ENCODE peak calls at places on chromosome 4, in seven cellular contexts. Y is AG04450, L is A549, S is dorsolateral prefrontal cortex, P is GM23338, V is upper lobe of left lung, N is colonic mucosa. I is an unnamed sample.

GRCh38 chr4:71231753-71232420 is 106.9 kb upstream of the SLC4A4 start:
- DNase-seq in P (peak; percentile 11), S (no peak), N (no peak), Y (no peak), V (no peak), L (no peak), I (no peak)

GRCh38 chr4:154416183-154416543 is 75.4 kb downstream of the DCHS2 start:
- DNase-seq in P (peak; percentile 76), N (peak; percentile 24), Y (no peak), L (no peak), S (no peak), V (no peak), I (no peak)

GRCh38 chr4:73897380-73898136 is 28.4 kb downstream of the CXCL1 start:
- DNase-seq in S (no peak), L (no peak), Y (no peak), V (no peak), P (no peak), N (no peak), I (peak; percentile 80)

GRCh38 chr4:170581322-170581721 is 491.6 kb upstream of the AADAT start:
- DNase-seq in N (no peak), P (peak; percentile 24), V (no peak), S (no peak), L (no peak), Y (no peak), I (no peak)

GRCh38 chr4:22345678-22346077 is 170.2 kb downstream of the ADGRA3 start:
- DNase-seq in S (no peak), Y (no peak), V (no peak), L (no peak), N (no peak), P (no peak), I (no peak)

GRCh38 chr4:15295421-15296162 is 132.2 kb upstream of the C1QTNF7 start:
- DNase-seq in P (no peak), L (no peak), S (no peak), N (no peak), Y (no peak), V (no peak), I (no peak)

GRCh38 chr4:153748378-153748777 is 11.4 kb downstream of the RNF175 start:
- DNase-seq in V (peak; percentile 55), N (no peak), S (no peak), Y (no peak), P (no peak), L (peak; percentile 5), I (peak; percentile 57)

GRCh38 chr4:30939684-30940083 is 219.5 kb downstream of the PCDH7 start:
- DNase-seq in S (no peak), N (no peak), P (no peak), L (no peak), V (no peak), Y (no peak), I (no peak)

GRCh38 chr4:152509595-152510209 is 26.2 kb downstream of the FBXW7 start:
- DNase-seq in P (no peak), Y (no peak), V (no peak), N (no peak), L (no peak), S (no peak), I (no peak)

GRCh38 chr4:93710101-93710846 is 118.3 kb upstream of the ATOH1 start:
- DNase-seq in N (peak; percentile 17), P (peak; percentile 81), V (peak; percentile 45), Y (no peak), S (no peak), L (no peak), I (no peak)

GRCh38 chr4:140372607-140373327 is 679 bp upstream of the SCOC start:
- DNase-seq in V (no peak), Y (no peak), N (no peak), P (peak; percentile 10), L (peak; percentile 40), S (no peak), I (no peak)

GRCh38 chr4:147487616-147488015 is 6.7 kb downstream of the EDNRA start:
- DNase-seq in P (no peak), N (no peak), V (no peak), Y (no peak), L (no peak), S (no peak), I (no peak)

GRCh38 chr4:87624698-87625097 is 16.4 kb downstream of the DSPP start:
- DNase-seq in S (no peak), Y (no peak), N (no peak), V (no peak), L (no peak), P (no peak), I (no peak)

GRCh38 chr4:185847352-185848078 is 35.5 kb upstream of the SORBS2 start:
- DNase-seq in L (peak; percentile 38), N (peak; percentile 26), Y (no peak), V (no peak), P (peak; percentile 69), S (no peak), I (peak; percentile 93)

GRCh38 chr4:102869569-102870227 is 906 bp downstream of the CISD2 start:
- DNase-seq in V (no peak), S (no peak), P (peak; percentile 45), L (no peak), Y (no peak), N (peak; percentile 29), I (no peak)

GRCh38 chr4:65943076-65943475 is 272.8 kb upstream of the EPHA5 start:
- DNase-seq in Y (no peak), P (peak; percentile 89), S (no peak), L (peak; percentile 2), V (no peak), N (no peak), I (peak; percentile 45)

GRCh38 chr4:36394352-36394903 is 113.0 kb downstream of the DTHD1 start:
- DNase-seq in P (no peak), Y (no peak), V (no peak), N (no peak), L (no peak), S (no peak), I (no peak)

GRCh38 chr4:69642961-69643360 is 3.5 kb upstream of the UGT2A2 start:
- DNase-seq in L (no peak), P (no peak), V (no peak), Y (no peak), S (no peak), N (no peak), I (no peak)

GRCh38 chr4:158998624-158999023 is 104.3 kb upstream of the RAPGEF2 start:
- DNase-seq in L (no peak), V (no peak), P (no peak), N (peak; percentile 69), S (no peak), Y (no peak), I (peak; percentile 31)

GRCh38 chr4:61786226-61786625 is 586.1 kb downstream of the ADGRL3 start:
- DNase-seq in L (no peak), S (no peak), N (no peak), Y (no peak), P (no peak), V (no peak), I (no peak)

GRCh38 chr4:8373973-8374545 is 66.5 kb downstream of the ACOX3 start:
- DNase-seq in N (no peak), Y (no peak), P (no peak), V (no peak), L (no peak), S (no peak), I (no peak)

GRCh38 chr4:76212301-76212700 is 1.3 kb downstream of the SCARB2 start:
- DNase-seq in P (no peak), S (no peak), V (no peak), Y (no peak), N (peak; percentile 16), L (no peak), I (no peak)
- H3K4me3 ChIP-seq in P (peak overlapping the region; percentile 67), S (peak overlapping the region; percentile 93), V (peak overlapping the region; percentile 85), Y (peak overlapping the region; percentile 88), N (peak overlapping the region; percentile 79), L (peak overlapping the region; percentile 78), I (peak overlapping the region; percentile 72)

DNA sequence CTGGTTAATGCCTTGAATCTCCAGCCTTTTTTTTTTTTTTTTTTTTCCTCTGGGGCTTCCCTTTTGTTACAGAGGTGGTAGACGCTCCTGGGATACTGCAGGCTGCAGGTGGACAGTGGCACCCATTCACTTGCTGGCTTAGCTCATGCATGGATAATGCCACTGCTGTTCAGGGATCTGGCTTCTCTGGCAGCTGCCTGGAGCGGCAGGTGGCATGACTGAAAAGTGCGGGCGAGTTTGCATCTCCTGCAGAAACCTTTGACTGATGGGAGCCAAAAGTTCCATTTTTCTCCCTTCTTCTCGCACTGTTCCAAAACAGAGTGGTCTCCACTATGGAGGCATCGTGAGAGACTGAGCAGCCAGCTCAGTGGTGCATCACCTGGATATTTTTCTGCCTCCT is 5.9 kb upstream of the STIM2 start:
- DNase-seq in P (no peak), Y (no peak), V (no peak), L (no peak), S (no peak), N (no peak), I (no peak)
- H3K4me3 ChIP-seq in P (no peak overlapping the region), Y (no peak overlapping the region), V (no peak overlapping the region), L (no peak overlapping the region), S (no peak overlapping the region), N (no peak overlapping the region), I (no peak overlapping the region)

DNA sequence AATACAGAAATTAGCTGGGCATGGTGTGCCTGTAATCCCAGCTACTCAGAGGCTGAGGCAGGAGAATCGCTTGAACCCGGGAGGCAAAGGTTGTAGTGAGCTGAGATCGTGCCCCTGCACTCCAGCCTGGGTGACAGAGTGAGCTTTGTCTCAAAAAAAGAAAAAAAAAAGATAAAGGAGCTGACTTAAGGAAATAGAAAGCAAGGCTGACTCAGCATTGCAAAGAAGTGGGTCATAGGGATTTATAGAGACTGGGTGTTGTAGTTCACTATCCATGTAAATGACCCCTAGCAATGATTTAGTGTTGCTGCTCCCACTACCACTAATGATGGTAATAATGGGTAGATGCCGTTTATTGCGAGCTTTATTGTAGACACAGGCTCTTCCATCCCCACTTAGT is 47.6 kb downstream of the ADD1 start:
- DNase-seq in S (no peak), Y (no peak), N (no peak), P (no peak), V (no peak), L (no peak), I (peak; percentile 16)
- H3K4me3 ChIP-seq in S (no peak overlapping the region), Y (no peak overlapping the region), N (no peak overlapping the region), P (no peak overlapping the region), V (no peak overlapping the region), L (no peak overlapping the region), I (no peak overlapping the region)

GRCh38 chr4:82890602-82890912 is 396 bp downstream of the SEC31A start:
- DNase-seq in P (no peak), Y (no peak), L (peak; percentile 5), V (no peak), S (no peak), N (no peak), I (no peak)

GRCh38 chr4:82890913-82891727 is at the start of gene SEC31A:
- DNase-seq in P (peak; percentile 97), N (peak; percentile 97), Y (peak; percentile 85), S (peak; percentile 96), V (peak; percentile 96), L (peak; percentile 59), I (peak; percentile 86)

GRCh38 chr4:82886145-82886942 is 4.6 kb downstream of the SEC31A start:
- DNase-seq in L (no peak), P (no peak), Y (no peak), N (no peak), S (no peak), V (no peak), I (no peak)

GRCh38 chr4:82891728-82892466 is 944 bp upstream of the SEC31A start:
- DNase-seq in L (no peak), N (no peak), S (no peak), Y (no peak), P (peak; percentile 24), V (no peak), I (no peak)

DNA sequence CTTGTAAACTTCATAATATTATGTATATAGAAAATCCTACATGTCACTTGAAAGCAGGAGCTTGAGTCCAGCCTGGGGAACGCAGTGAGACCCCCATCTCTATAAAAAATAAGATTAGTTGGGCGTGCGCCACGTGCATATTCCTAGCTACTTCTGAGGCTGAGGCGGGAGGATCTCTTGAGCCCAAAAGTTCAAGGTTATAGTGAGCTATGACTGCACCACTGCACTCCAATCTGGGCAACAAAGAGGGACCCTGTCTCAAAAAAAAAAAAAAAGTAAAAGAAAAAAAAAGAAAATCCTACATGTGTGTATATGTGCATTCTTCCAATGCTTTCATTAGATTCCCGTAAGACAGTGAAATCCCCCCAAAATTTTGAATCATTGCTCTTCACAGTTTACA is 1.7 kb downstream of the SEC31A start:
- DNase-seq in N (no peak), V (no peak), S (no peak), Y (no peak), L (no peak), P (no peak), I (no peak)
- H3K4me3 ChIP-seq in N (peak overlapping the region; percentile 55), V (peak overlapping the region; percentile 75), S (no peak overlapping the region), Y (peak overlapping the region; percentile 90), L (peak overlapping the region; percentile 61), P (peak overlapping the region; percentile 93), I (peak overlapping the region; percentile 95)